ENCODE peak calls at places on chromosome 7, in nine cellular contexts. B, Y, O, E, R, Z, S, I and D are unnamed samples.

GRCh38 chr7:24756545-24756988 is 697 bp downstream of the GSDME start:
- DNase-seq in B (peak), Y (no peak), O (no peak), E (peak), R (no peak), Z (no peak), S (no peak), I (no peak), D (no peak)

GRCh38 chr7:55538538-55538937 is 33.8 kb downstream of the VOPP1 start:
- DNase-seq in B (no peak), Y (no peak), O (no peak), E (no peak), R (no peak), Z (no peak), S (no peak), I (peak), D (no peak)

GRCh38 chr7:101134399-101134980 is 7.6 kb downstream of the SERPINE1 start:
- DNase-seq in B (no peak), Y (no peak), O (no peak), E (peak), R (peak), Z (no peak), S (no peak), I (no peak), D (no peak)

GRCh38 chr7:7779888-7780287 is 61.5 kb upstream of the RPA3 start:
- DNase-seq in B (no peak), Y (no peak), O (no peak), E (peak), R (no peak), Z (no peak), S (no peak), I (no peak), D (no peak)

GRCh38 chr7:42238709-42239395 is 1.8 kb upstream of the GLI3 start:
- DNase-seq in B (peak), Y (no peak), O (no peak), E (peak), R (peak), Z (peak), S (no peak), I (peak), D (no peak)

GRCh38 chr7:94405506-94405905 is 10.8 kb downstream of the COL1A2 start:
- DNase-seq in B (no peak), Y (no peak), O (no peak), E (no peak), R (no peak), Z (no peak), S (no peak), I (no peak), D (no peak)

GRCh38 chr7:45050198-45050597 is 38.6 kb downstream of the NACAD start:
- DNase-seq in B (no peak), Y (no peak), O (no peak), E (no peak), R (no peak), Z (no peak), S (no peak), I (no peak), D (no peak)

GRCh38 chr7:127571741-127572505 is 13.5 kb downstream of the GCC1 start:
- DNase-seq in B (no peak), Y (no peak), O (no peak), E (no peak), R (no peak), Z (no peak), S (no peak), I (no peak), D (no peak)

GRCh38 chr7:147803625-147804024 is 786.9 kb upstream of the C7orf33 start:
- DNase-seq in B (peak), Y (no peak), O (no peak), E (no peak), R (peak), Z (no peak), S (peak), I (no peak), D (no peak)

GRCh38 chr7:98409843-98410242 is 9.0 kb upstream of the BAIAP2L1 start:
- DNase-seq in B (no peak), Y (no peak), O (no peak), E (no peak), R (no peak), Z (no peak), S (no peak), I (no peak), D (no peak)

GRCh38 chr7:143003393-143004051 is 23.4 kb downstream of the OR9A2 start:
- DNase-seq in B (no peak), Y (peak), O (no peak), E (peak), R (peak), Z (no peak), S (peak), I (peak), D (peak)

GRCh38 chr7:96495751-96496216 is 173.9 kb upstream of the SLC25A13 start:
- DNase-seq in B (no peak), Y (no peak), O (no peak), E (no peak), R (no peak), Z (no peak), S (peak), I (no peak), D (no peak)

GRCh38 chr7:106643189-106643588 is 17.8 kb downstream of the CCDC71L start:
- DNase-seq in B (no peak), Y (no peak), O (no peak), E (peak), R (no peak), Z (no peak), S (no peak), I (no peak), D (no peak)

GRCh38 chr7:5421626-5422323 is 1.9 kb downstream of the TNRC18 start:
- DNase-seq in B (peak), Y (no peak), O (no peak), E (peak), R (peak), Z (peak), S (peak), I (no peak), D (peak)

GRCh38 chr7:132059141-132059540 is 502.7 kb upstream of the PODXL start:
- DNase-seq in B (no peak), Y (no peak), O (no peak), E (no peak), R (no peak), Z (no peak), S (no peak), I (no peak), D (no peak)

GRCh38 chr7:140230517-140230861 is 53.7 kb upstream of the KDM7A start:
- DNase-seq in B (peak), Y (peak), O (no peak), E (no peak), R (peak), Z (no peak), S (peak), I (no peak), D (peak)

DNA sequence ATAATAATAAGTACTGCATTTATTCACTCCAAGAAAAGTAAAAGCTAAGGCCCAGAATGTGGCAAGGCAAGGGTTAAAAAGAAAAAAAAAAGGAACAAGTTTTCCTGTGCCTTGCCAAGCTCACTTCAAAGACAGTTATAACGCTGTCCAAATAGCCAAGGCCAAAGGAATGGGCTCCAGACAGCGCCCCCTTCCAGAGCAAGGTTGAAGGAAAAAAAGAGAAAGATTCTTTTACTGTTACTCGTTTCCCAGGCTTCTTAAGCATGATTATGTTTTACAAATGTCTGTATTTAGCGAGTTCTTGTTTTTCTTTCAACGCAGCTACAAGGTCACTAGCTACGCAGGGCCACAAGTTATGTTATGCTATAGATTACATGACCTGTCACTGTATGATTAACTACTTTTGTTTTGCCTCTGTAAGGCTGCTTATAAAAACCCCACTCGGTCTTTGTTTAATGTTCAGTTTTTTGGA is 9.1 kb upstream of the EIF4H start:
- DNase-seq in B (peak), Y (no peak), O (no peak), E (peak), R (peak), Z (no peak), S (no peak), I (no peak), D (no peak)
- TF ChIP-seq CTCF in B (peak), Y (no peak), O (peak), E (peak), R (peak), Z (no peak), S (peak), I (peak), D (no peak)

GRCh38 chr7:77825140-77825539 is 26.6 kb downstream of the PHTF2 start:
- DNase-seq in B (no peak), Y (no peak), O (no peak), E (no peak), R (no peak), Z (no peak), S (no peak), I (no peak), D (no peak)
- TF ChIP-seq CTCF in B (no peak), Y (no peak), O (no peak), E (no peak), R (no peak), Z (no peak), S (no peak), I (no peak), D (no peak)

GRCh38 chr7:27933691-27934565 is 194.0 kb downstream of the TAX1BP1 start:
- DNase-seq in B (peak), Y (no peak), O (no peak), E (peak), R (peak), Z (no peak), S (no peak), I (no peak), D (no peak)
- TF ChIP-seq CTCF in B (peak), Y (peak), O (peak), E (peak), R (peak), Z (no peak), S (peak), I (peak), D (no peak)

DNA sequence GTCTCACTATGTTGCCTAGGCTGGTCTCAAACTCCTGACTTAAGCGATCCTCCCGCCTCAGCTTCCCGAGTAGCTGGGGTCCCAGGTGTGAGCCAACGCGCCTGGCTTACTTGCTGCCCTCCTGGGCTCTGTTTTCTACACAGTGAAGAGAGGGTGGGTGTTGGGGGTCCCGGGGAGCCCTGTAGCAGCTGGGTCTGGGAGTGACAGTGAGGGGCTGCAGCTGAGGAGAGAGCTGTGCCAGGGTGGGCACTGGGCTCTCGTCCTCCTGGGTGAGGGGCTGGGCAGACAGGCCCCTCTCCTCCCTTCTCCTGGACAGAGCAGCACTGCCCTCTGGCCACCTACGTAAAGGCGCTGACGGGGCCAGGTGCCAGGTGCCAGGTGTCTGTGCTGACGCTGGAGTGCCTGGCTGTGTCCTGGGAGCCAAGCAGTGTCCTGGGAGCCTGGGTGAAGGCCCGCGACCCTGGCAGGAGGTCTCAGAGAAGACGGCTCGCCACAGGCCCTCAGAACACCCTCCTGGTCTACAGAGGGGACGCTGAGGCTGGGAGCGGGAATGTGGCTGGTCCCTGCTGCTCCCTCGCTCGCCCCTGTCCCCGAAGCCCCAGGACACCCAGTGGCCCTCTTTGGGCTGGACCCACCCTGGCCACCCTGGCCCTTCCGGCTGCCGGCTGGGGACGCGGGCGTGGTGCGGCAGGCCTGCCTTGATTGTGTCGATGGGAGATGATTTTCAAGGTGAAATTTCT is 35.6 kb downstream of the UNCX start:
- DNase-seq in B (no peak), Y (no peak), O (peak), E (no peak), R (no peak), Z (no peak), S (no peak), I (no peak), D (peak)
- TF ChIP-seq CTCF in B (no peak), Y (no peak), O (no peak), E (no peak), R (no peak), Z (no peak), S (no peak), I (no peak), D (no peak)